ENCODE peak calls at places on chromosomes 5 and 9, in six cellular contexts. M is fibroblast of mammary gland, R is psoas muscle, U is spleen, F is cardiac fibroblast, D is IMR-90. Y is an unnamed sample.

GRCh38 chr9:68951879-68952659 is 61.8 kb downstream of the PRKACG start:
- DNase-seq in M (no peak), F (no peak), U (no peak), R (no peak), D (no peak), Y (no peak)

GRCh38 chr5:106292654-106293053 is 1378.1 kb downstream of the EFNA5 start:
- DNase-seq in M (peak), F (peak), D (peak), R (no peak), U (no peak), Y (no peak)

GRCh38 chr9:131308906-131309305 is 19.4 kb downstream of the PLPP7 start:
- DNase-seq in U (no peak), M (no peak), F (no peak), D (no peak), R (no peak), Y (no peak)

GRCh38 chr5:9582406-9582805 is 36.5 kb upstream of the SEMA5A start:
- DNase-seq in U (no peak), D (peak), F (peak), R (no peak), M (peak), Y (no peak)

GRCh38 chr9:135227641-135228251 is 140.3 kb downstream of the OLFM1 start:
- DNase-seq in U (peak), M (no peak), F (no peak), D (no peak), R (no peak), Y (no peak)

GRCh38 chr5:169300468-169301385 is at the start of gene SLIT3:
- DNase-seq in F (peak), U (peak), M (peak), R (peak), D (peak), Y (no peak)

GRCh38 chr9:7615344-7615743 is 184.2 kb downstream of the DMAC1 start:
- DNase-seq in D (no peak), F (no peak), U (no peak), M (no peak), R (no peak), Y (no peak)

GRCh38 chr5:92378961-92379611 is 996.0 kb upstream of the ARRDC3 start:
- DNase-seq in U (no peak), F (peak), M (peak), R (no peak), D (peak), Y (no peak)

GRCh38 chr5:153122416-153122815 is 368.1 kb upstream of the GRIA1 start:
- DNase-seq in M (no peak), D (no peak), U (no peak), R (no peak), F (no peak), Y (no peak)

GRCh38 chr5:41925555-41925946 is 470 bp downstream of the FBXO4 start:
- DNase-seq in R (peak), M (peak), U (no peak), D (peak), F (peak), Y (no peak)

GRCh38 chr5:41924872-41925554 is at the start of gene FBXO4:
- DNase-seq in U (peak), M (peak), D (peak), F (peak), R (peak), Y (peak)

GRCh38 chr5:41929035-41929434 is 4.0 kb downstream of the FBXO4 start:
- DNase-seq in D (no peak), M (no peak), R (no peak), U (no peak), F (no peak), Y (no peak)

GRCh38 chr5:41924526-41924871 is 582 bp upstream of the FBXO4 start:
- DNase-seq in M (no peak), D (no peak), R (no peak), F (no peak), U (no peak), Y (no peak)

DNA sequence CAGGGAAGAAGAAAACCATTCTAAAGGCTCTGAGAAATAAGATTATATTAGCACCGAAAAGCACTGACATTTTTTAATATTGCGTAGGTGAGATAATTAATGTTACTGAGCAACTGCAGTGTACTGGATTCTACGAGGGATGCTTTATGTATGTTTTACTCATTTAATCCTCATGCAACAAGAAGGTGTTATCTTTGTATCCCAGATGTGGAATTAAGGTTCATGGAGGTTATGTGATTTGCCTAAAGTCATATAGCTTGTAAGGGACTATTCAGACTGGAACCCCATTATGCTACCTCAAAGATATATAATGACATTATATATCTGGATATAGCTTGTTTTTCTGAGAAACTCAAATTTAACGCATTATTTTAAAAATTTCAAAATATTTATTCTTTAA is 2.5 kb downstream of the FBXO4 start:
- DNase-seq in R (no peak), F (no peak), D (no peak), M (no peak), U (no peak), Y (no peak)
- H3K4me3 ChIP-seq in R (no peak), F (no peak), D (no peak), M (no peak), U (no peak), Y (no peak)

GRCh38 chr9:81685763-81686613 is 3.4 kb downstream of the TLE1 start:
- DNase-seq in M (peak), U (no peak), F (peak), R (no peak), D (peak), Y (no peak)
- TF ChIP-seq CTCF in M (peak), U (no peak), F (peak), R (peak), D (peak), Y (no peak)

GRCh38 chr9:137128158-137129088 is 10.5 kb upstream of the GRIN1 start:
- DNase-seq in U (no peak), R (no peak), D (no peak), F (no peak), M (no peak), Y (no peak)

GRCh38 chr9:137129089-137129455 is 9.9 kb upstream of the GRIN1 start:
- DNase-seq in R (no peak), D (peak), U (no peak), M (peak), F (peak), Y (no peak)

GRCh38 chr9:137126786-137127185 is 12.2 kb upstream of the GRIN1 start:
- DNase-seq in D (no peak), U (no peak), M (no peak), R (no peak), F (no peak), Y (no peak)

GRCh38 chr9:137127301-137128157 is 11.4 kb upstream of the GRIN1 start:
- DNase-seq in R (no peak), F (peak), M (no peak), D (no peak), U (no peak), Y (no peak)

DNA sequence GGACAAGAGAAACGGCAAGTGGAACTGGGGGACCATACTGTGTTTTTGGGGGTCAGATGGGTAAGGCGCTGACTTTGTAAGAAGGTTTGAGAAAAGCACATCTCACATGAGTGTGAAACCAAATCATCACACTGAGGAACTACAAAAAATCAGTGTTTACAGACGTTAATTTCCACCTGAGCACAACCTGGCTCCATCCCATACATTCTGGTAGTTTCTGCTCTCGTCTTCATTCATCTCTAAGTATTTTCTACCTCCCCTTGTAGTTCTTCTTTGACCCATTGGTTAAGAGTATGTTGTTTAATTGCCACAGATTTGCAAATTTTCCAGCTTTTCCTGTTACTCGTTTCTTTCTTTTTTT is 8.9 kb upstream of the DPP7 start:
- DNase-seq in D (no peak), U (no peak), F (no peak), M (no peak), R (no peak), Y (no peak)
- H3K4me3 ChIP-seq in D (no peak), U (no peak), F (no peak), M (no peak), R (no peak), Y (no peak)

DNA sequence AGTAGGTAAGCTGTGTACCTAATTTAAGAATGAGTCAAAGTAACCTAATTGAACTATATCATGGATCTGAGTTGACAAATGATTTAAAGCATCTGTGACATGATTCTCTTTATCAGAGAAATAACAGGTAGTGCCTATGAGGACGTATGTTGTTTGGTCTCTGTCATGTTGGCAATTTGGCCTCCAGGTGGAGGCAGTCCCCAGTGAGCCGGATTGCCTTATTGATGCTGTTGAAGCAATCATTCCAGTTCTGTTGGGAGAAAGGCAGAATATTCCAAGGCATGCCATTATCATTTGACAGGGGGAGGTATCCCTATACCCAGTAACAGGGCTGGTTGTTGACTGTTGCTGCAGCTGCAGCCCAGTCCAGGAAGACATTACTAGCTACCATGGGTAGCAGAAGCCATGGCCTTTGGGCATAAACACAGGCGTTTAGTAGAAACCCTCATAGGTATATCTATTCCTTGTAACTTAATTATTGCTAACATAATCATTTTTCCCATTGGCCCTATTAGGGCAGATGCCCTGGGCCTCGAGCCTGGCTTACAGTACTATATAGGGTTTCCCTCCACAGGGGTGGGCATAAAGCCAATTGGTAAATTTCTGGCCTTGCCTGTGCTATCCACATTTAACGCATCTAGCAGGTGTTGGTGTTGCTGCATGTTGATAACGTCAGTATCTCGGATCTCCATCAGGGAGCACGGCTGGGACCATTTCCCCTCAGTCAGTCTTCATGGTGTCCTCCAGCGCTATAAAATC is 12.2 kb upstream of the SLC22A4 start:
- DNase-seq in U (no peak), D (no peak), R (no peak), M (no peak), F (no peak), Y (no peak)
- TF ChIP-seq CTCF in U (no peak), D (no peak), R (no peak), M (no peak), F (no peak), Y (no peak)

GRCh38 chr5:3092664-3093063 is 341.2 kb upstream of the IRX2 start:
- DNase-seq in M (no peak), R (no peak), U (no peak), D (no peak), F (no peak), Y (no peak)

GRCh38 chr5:3091040-3091774 is 339.7 kb upstream of the IRX2 start:
- DNase-seq in U (no peak), D (no peak), R (no peak), F (no peak), M (no peak), Y (no peak)

DNA sequence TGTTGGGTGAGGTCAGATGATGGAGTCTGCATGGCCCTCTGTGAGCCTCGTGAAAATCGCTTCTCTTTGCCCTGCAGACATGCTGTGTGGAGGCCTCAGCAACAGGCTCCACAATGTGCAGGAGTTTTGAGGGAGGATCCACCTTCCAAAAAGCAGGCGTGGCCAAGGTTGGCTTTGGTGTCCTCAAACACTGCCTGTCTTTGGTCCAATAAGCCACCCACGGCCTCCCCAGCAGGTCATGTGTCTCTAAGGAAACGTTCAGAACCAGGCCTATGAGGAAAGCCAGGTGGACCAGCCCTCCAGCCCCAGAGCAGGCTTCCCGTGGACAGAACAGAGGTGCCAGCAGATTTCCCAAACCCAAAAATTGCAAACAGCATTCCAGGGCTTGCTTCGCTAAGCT is 340.7 kb upstream of the IRX2 start:
- DNase-seq in U (no peak), M (no peak), F (no peak), D (no peak), R (no peak), Y (no peak)
- H3K4me3 ChIP-seq in U (no peak), M (no peak), F (no peak), D (no peak), R (no peak), Y (no peak)

GRCh38 chr5:23506329-23507236 is 826 bp upstream of the PRDM9 start:
- DNase-seq in M (peak), U (no peak), F (peak), D (no peak), R (no peak), Y (no peak)
- TF ChIP-seq CTCF in M (peak), U (no peak), F (no peak), D (no peak), R (no peak), Y (no peak)

GRCh38 chr5:862367-863243 is 11.8 kb upstream of the ZDHHC11 start:
- DNase-seq in F (peak), R (peak), U (no peak), M (peak), D (peak), Y (no peak)
- H3K4me3 ChIP-seq in F (no peak), R (no peak), U (no peak), M (no peak), D (no peak), Y (no peak)

GRCh38 chr5:72041643-72042042 is 65.6 kb upstream of the MAP1B start:
- DNase-seq in U (no peak), D (no peak), M (no peak), R (no peak), F (no peak), Y (no peak)
- TF ChIP-seq CTCF in U (no peak), D (no peak), M (no peak), R (no peak), F (no peak), Y (no peak)

DNA sequence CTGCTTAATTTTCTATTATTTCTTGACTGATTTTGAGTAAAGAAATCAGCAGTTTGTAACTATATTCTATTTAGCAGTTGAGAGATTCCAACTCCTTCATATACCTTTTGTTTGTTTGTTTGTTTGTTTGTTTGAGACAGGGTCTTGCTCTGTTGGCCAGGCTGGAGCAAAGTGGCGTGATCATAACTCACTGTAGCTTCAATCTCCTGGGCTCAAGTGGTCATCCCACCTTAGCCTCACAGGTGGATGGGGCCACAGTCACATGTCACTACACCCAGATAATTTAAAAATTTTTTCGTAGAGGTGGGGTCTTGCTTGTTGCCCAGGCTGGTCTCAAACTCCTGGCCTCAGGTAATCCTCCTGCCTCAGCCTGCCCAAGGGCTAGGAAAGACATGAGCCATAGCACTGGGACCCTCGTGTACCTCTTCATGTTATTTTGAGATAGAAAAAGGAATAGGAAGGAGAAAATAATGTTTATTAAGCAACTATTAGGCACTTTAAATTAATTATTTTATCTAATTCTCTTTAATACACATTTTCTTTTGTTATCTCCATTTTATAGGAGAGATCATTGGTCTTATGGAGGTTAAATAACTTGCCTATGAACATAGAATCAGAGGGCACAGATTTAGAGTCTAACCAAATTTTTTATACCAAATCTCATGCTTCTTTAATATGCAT is 133.0 kb downstream of the ZNF608 start:
- DNase-seq in F (no peak), U (no peak), R (no peak), M (no peak), D (no peak), Y (no peak)
- H3K4me3 ChIP-seq in F (no peak), U (no peak), R (no peak), M (no peak), D (no peak), Y (no peak)

Y was measured in HFF-Myc.